ENCODE peak calls at places on chromosomes 1 and 21, in four cellular contexts. M, C, F and W are unnamed samples.

GRCh38 chr1:12580054-12580887 is 37.7 kb downstream of the DHRS3 start:
- DNase-seq in M (no peak), C (peak), F (no peak), W (no peak)

GRCh38 chr1:206110820-206111219 is 6.4 kb downstream of the AVPR1B start:
- DNase-seq in F (no peak), M (no peak), C (no peak), W (no peak)

GRCh38 chr1:160117709-160118183 is 2.2 kb downstream of the ATP1A2 start:
- DNase-seq in C (peak), F (peak), M (peak), W (peak)

GRCh38 chr1:155060736-155061135 is 2.8 kb upstream of the EFNA4 start:
- DNase-seq in M (no peak), C (no peak), F (no peak), W (no peak)

GRCh38 chr1:53869454-53870117 is 20.0 kb downstream of the YIPF1 start:
- DNase-seq in C (no peak), M (no peak), F (peak), W (no peak)

GRCh38 chr1:61448934-61449368 is 276.0 kb downstream of the TM2D1 start:
- DNase-seq in M (peak), C (no peak), F (no peak), W (peak)

GRCh38 chr1:193538690-193539089 is 352.3 kb upstream of the B3GALT2 start:
- DNase-seq in F (no peak), C (no peak), M (no peak), W (no peak)

GRCh38 chr1:41672173-41672572 is 187.7 kb upstream of the EDN2 start:
- DNase-seq in M (no peak), F (no peak), C (peak), W (no peak)

GRCh38 chr1:66769512-66770229 is 17.4 kb downstream of the DYNLT5 start:
- DNase-seq in C (no peak), M (no peak), F (no peak), W (no peak)

GRCh38 chr21:36048357-36048756 is 12.0 kb downstream of the SETD4 start:
- DNase-seq in C (no peak), M (no peak), F (no peak), W (no peak)

GRCh38 chr1:59150537-59151386 is 146.1 kb upstream of the FGGY start:
- DNase-seq in F (peak), C (peak), M (peak), W (peak)

GRCh38 chr21:21788591-21788990 is 790.4 kb downstream of the NCAM2 start:
- DNase-seq in M (no peak), F (no peak), C (no peak), W (no peak)

GRCh38 chr1:230268371-230269170 is 157.6 kb downstream of the PGBD5 start:
- DNase-seq in M (peak), F (peak), C (peak), W (peak)

GRCh38 chr21:14864211-14865021 is 200.4 kb downstream of the NRIP1 start:
- DNase-seq in C (peak), M (peak), F (peak), W (peak)

GRCh38 chr1:37549341-37549740 is 4.8 kb downstream of the SNIP1 start:
- DNase-seq in M (no peak), C (no peak), F (no peak), W (no peak)

GRCh38 chr1:1170891-1171550 is 2.7 kb upstream of the TTLL10 start:
- DNase-seq in C (no peak), F (no peak), M (no peak), W (no peak)

GRCh38 chr1:244896550-244896949 is 32.2 kb upstream of the HNRNPU start:
- DNase-seq in M (no peak), F (no peak), C (peak), W (no peak)

GRCh38 chr1:94247146-94248094 is 10.0 kb upstream of the ARHGAP29 start:
- DNase-seq in C (peak), F (peak), M (peak), W (peak)

GRCh38 chr1:56707379-56707778 is 62.3 kb downstream of the PRKAA2 start:
- DNase-seq in M (no peak), F (no peak), C (no peak), W (no peak)

GRCh38 chr1:36523850-36524249 is 41.1 kb upstream of the CSF3R start:
- DNase-seq in C (no peak), M (no peak), F (no peak), W (no peak)

GRCh38 chr1:8816831-8817412 is 518 bp downstream of the RERE start:
- DNase-seq in C (peak), M (peak), F (peak), W (peak)

GRCh38 chr1:37932759-37933158 is 14.1 kb downstream of the INPP5B start:
- DNase-seq in C (peak), M (no peak), F (no peak), W (no peak)

GRCh38 chr1:91608876-91609275 is 108.2 kb downstream of the CDC7 start:
- DNase-seq in C (peak), M (no peak), F (no peak), W (no peak)

GRCh38 chr1:82392946-82393345 is 592.2 kb downstream of the ADGRL2 start:
- DNase-seq in M (no peak), F (no peak), C (no peak), W (no peak)

GRCh38 chr1:43530483-43531452 is at the start of gene PTPRF:
- DNase-seq in M (no peak), C (peak), F (peak), W (peak)